ENCODE peak calls at places on chromosomes 3 and 15, in six cellular contexts. R is keratinocyte; B is HuH-7; Q is activated T-cell treated with anti-CD3 and anti-CD28 coated beads for 48 hours; J is activated naive CD8-positive, alpha-beta T cell treated with anti-CD3 and anti-CD28 coated beads, Interleukin-2, amount 50 U/mL, for 24 hours; H is activated T-helper 1 cell treated with anti-CD3 and anti-CD28 coated beads, Interleukin-2, amount 50 U/mL, for 16 hours. P is an unnamed sample.

GRCh38 chr15:64010719-64011118 is 35.6 kb downstream of the DAPK2 start:
- DNase-seq in R (peak; percentile 79), B (no peak), Q (peak; percentile 72), J (peak; percentile 84), H (peak; percentile 60), P (peak; percentile 92)

GRCh38 chr3:62873672-62874397 is 1.4 kb downstream of the CADPS start:
- DNase-seq in R (no peak), B (peak; percentile 35), Q (no peak), J (no peak), H (no peak), P (peak; percentile 67)

GRCh38 chr3:24123596-24123995 is 178.5 kb downstream of the NR1D2 start:
- DNase-seq in R (no peak), B (no peak), Q (no peak), J (no peak), H (no peak), P (no peak)

GRCh38 chr3:5098346-5098745 is 23.7 kb upstream of the ARL8B start:
- DNase-seq in R (no peak), B (no peak), Q (no peak), J (no peak), H (no peak), P (no peak)

GRCh38 chr3:151301787-151302186 is 14.8 kb downstream of the GPR87 start:
- DNase-seq in R (no peak), B (no peak), Q (no peak), J (no peak), H (no peak), P (no peak)

GRCh38 chr15:78997981-78998499 is 53.2 kb upstream of the CTSH start:
- DNase-seq in R (no peak), B (no peak), Q (no peak), J (no peak), H (no peak), P (no peak)

GRCh38 chr15:76340802-76341365 is 4.3 kb downstream of the ISL2 start:
- DNase-seq in R (no peak), B (no peak), Q (peak; percentile 54), J (peak; percentile 57), H (no peak), P (peak; percentile 86)

GRCh38 chr3:195169011-195169410 is 101.9 kb downstream of the XXYLT1 start:
- DNase-seq in R (no peak), B (no peak), Q (no peak), J (no peak), H (no peak), P (no peak)

GRCh38 chr3:101695779-101696372 is 9.4 kb upstream of the RPL24 start:
- DNase-seq in R (no peak), B (no peak), Q (no peak), J (peak; percentile 39), H (no peak), P (no peak)

GRCh38 chr3:32888739-32889138 is 62.7 kb upstream of the CCR4 start:
- DNase-seq in R (no peak), B (no peak), Q (no peak), J (no peak), H (no peak), P (no peak)

GRCh38 chr15:67068724-67069400 is 3.5 kb downstream of the SMAD3 start:
- DNase-seq in R (no peak), B (no peak), Q (no peak), J (peak; percentile 38), H (no peak), P (no peak)

GRCh38 chr3:13702226-13702820 is 153.4 kb downstream of the FBLN2 start:
- DNase-seq in R (no peak), B (no peak), Q (no peak), J (no peak), H (no peak), P (peak; percentile 42)

GRCh38 chr3:12658593-12659058 is 5.3 kb downstream of the RAF1 start:
- DNase-seq in R (no peak), B (no peak), Q (no peak), J (no peak), H (no peak), P (no peak)

GRCh38 chr3:182713743-182714517 is 79.4 kb upstream of the ATP11B start:
- DNase-seq in R (no peak), B (peak; percentile 40), Q (no peak), J (no peak), H (no peak), P (no peak)

GRCh38 chr3:11165457-11165856 is 11.2 kb downstream of the HRH1 start:
- DNase-seq in R (no peak), B (no peak), Q (no peak), J (no peak), H (no peak), P (no peak)

GRCh38 chr3:48186993-48187578 is 1.1 kb downstream of the CDC25A start:
- DNase-seq in R (no peak), B (no peak), Q (no peak), J (no peak), H (no peak), P (no peak)

GRCh38 chr3:196138927-196139680 is 57.2 kb upstream of the TFRC start:
- DNase-seq in R (peak; percentile 26), B (no peak), Q (no peak), J (no peak), H (no peak), P (no peak)

GRCh38 chr3:13612829-13613228 is 63.9 kb downstream of the FBLN2 start:
- DNase-seq in R (no peak), B (no peak), Q (no peak), J (no peak), H (no peak), P (peak; percentile 39)

GRCh38 chr3:66785191-66785909 is 212.8 kb upstream of the KBTBD8 start:
- DNase-seq in R (no peak), B (no peak), Q (no peak), J (no peak), H (no peak), P (no peak)

GRCh38 chr3:173253471-173253870 is 112.4 kb upstream of the SPATA16 start:
- DNase-seq in R (no peak), B (no peak), Q (no peak), J (no peak), H (no peak), P (no peak)

GRCh38 chr3:177832862-177833261 is 635.6 kb upstream of the TBL1XR1 start:
- DNase-seq in R (no peak), B (no peak), Q (no peak), J (no peak), H (no peak), P (no peak)

GRCh38 chr15:71043373-71043772 is 71.9 kb upstream of the THSD4 start:
- DNase-seq in R (peak; percentile 98), B (no peak), Q (no peak), J (no peak), H (no peak), P (no peak)

GRCh38 chr3:126412841-126413692 is 18.4 kb downstream of the CFAP100 start:
- DNase-seq in R (no peak), B (no peak), Q (no peak), J (no peak), H (no peak), P (peak; percentile 52)

GRCh38 chr15:67025719-67026118 is 39.7 kb upstream of the SMAD3 start:
- DNase-seq in R (no peak), B (no peak), Q (no peak), J (no peak), H (no peak), P (no peak)